ENCODE peak calls at places on chromosomes 12 and 14, in four cellular contexts. One of them, this sample, is unnamed.

GRCh38 chr12:91813701-91814100 is 331.9 kb downstream of the BTG1 start:
- DNase-seq in left lobe of liver: no peak
- DNase-seq in GM04503: no peak
- DNase-seq in frontal cortex: no peak
- DNase-seq in this sample: no peak

GRCh38 chr14:25086817-25087396 is 37.0 kb upstream of the STXBP6 start:
- DNase-seq in GM04503: no peak
- DNase-seq in left lobe of liver: no peak
- DNase-seq in frontal cortex: no peak
- DNase-seq in this sample: no peak

GRCh38 chr14:93317836-93318807 is 14.7 kb downstream of the BTBD7 start:
- DNase-seq in frontal cortex: no peak
- DNase-seq in left lobe of liver: no peak
- DNase-seq in GM04503: no peak
- DNase-seq in this sample: no peak

GRCh38 chr12:114213055-114213561 is 192.8 kb downstream of the TBX5 start:
- DNase-seq in GM04503: no peak
- DNase-seq in frontal cortex: no peak
- DNase-seq in left lobe of liver: no peak
- DNase-seq in this sample: no peak

GRCh38 chr12:30694412-30694955 is 1.2 kb downstream of the IPO8 start:
- DNase-seq in left lobe of liver: no peak
- DNase-seq in GM04503: no peak
- DNase-seq in frontal cortex: no peak
- DNase-seq in this sample: no peak

GRCh38 chr14:54776361-54777001 is 126.1 kb downstream of the GCH1 start:
- DNase-seq in left lobe of liver: peak
- DNase-seq in GM04503: no peak
- DNase-seq in frontal cortex: no peak
- DNase-seq in this sample: no peak

GRCh38 chr14:69818760-69819191 is 21.7 kb upstream of the SLC10A1 start:
- DNase-seq in GM04503: no peak
- DNase-seq in frontal cortex: peak
- DNase-seq in left lobe of liver: no peak
- DNase-seq in this sample: peak

GRCh38 chr12:132243596-132244289 is 85.6 kb downstream of the GALNT9 start:
- DNase-seq in frontal cortex: no peak
- DNase-seq in GM04503: no peak
- DNase-seq in left lobe of liver: no peak
- DNase-seq in this sample: no peak

GRCh38 chr14:71661441-71661840 is 270.8 kb upstream of the RGS6 start:
- DNase-seq in GM04503: no peak
- DNase-seq in frontal cortex: no peak
- DNase-seq in left lobe of liver: no peak
- DNase-seq in this sample: no peak

GRCh38 chr14:100362311-100362927 is 39.3 kb downstream of the SLC25A47 start:
- DNase-seq in frontal cortex: no peak
- DNase-seq in left lobe of liver: no peak
- DNase-seq in GM04503: no peak
- DNase-seq in this sample: no peak

GRCh38 chr12:19245126-19245525 is 115.6 kb downstream of the PLEKHA5 start:
- DNase-seq in frontal cortex: no peak
- DNase-seq in left lobe of liver: no peak
- DNase-seq in GM04503: no peak
- DNase-seq in this sample: no peak

GRCh38 chr12:3178671-3179413 is 101.7 kb downstream of the TSPAN9 start:
- DNase-seq in GM04503: no peak
- DNase-seq in frontal cortex: no peak
- DNase-seq in left lobe of liver: no peak
- DNase-seq in this sample: no peak

GRCh38 chr14:66508846-66509621 is 1.1 kb downstream of the GPHN start:
- DNase-seq in frontal cortex: peak
- DNase-seq in left lobe of liver: peak
- DNase-seq in GM04503: no peak
- DNase-seq in this sample: no peak

This sample was measured in HCT116.